ENCODE peak calls at places on chromosomes 6 and 20, in nine cellular contexts. One of them, this sample, is unnamed.
A peak's percentile ranks its signal among the peaks of the same experiment; 100 is the strongest.

GRCh38 chr20:48986899-48987298 is 59.2 kb upstream of the CSE1L start:
- DNase-seq in cardiac muscle cell: peak; percentile 3
- DNase-seq in PC-9: no peak
- DNase-seq in epithelial cell of esophagus: peak; percentile 4
- DNase-seq in fibroblast of lung: no peak
- DNase-seq in glutamatergic neuron: no peak
- DNase-seq in mesothelial cell of epicardium: no peak
- DNase-seq in AG09309: no peak
- DNase-seq in breast epithelium: no peak
- DNase-seq in this sample: no peak

GRCh38 chr20:23614163-23614562 is 8.4 kb upstream of the CST9 start:
- DNase-seq in cardiac muscle cell: no peak
- DNase-seq in PC-9: no peak
- DNase-seq in epithelial cell of esophagus: no peak
- DNase-seq in fibroblast of lung: no peak
- DNase-seq in glutamatergic neuron: no peak
- DNase-seq in mesothelial cell of epicardium: no peak
- DNase-seq in AG09309: no peak
- DNase-seq in breast epithelium: no peak
- DNase-seq in this sample: no peak

GRCh38 chr6:119121367-119121766 is 42.9 kb upstream of the FAM184A start:
- DNase-seq in cardiac muscle cell: no peak
- DNase-seq in PC-9: no peak
- DNase-seq in epithelial cell of esophagus: no peak
- DNase-seq in fibroblast of lung: no peak
- DNase-seq in glutamatergic neuron: no peak
- DNase-seq in mesothelial cell of epicardium: no peak
- DNase-seq in AG09309: no peak
- DNase-seq in breast epithelium: no peak
- DNase-seq in this sample: no peak

GRCh38 chr20:57214427-57214826 is 52.0 kb downstream of the BMP7 start:
- DNase-seq in cardiac muscle cell: no peak
- DNase-seq in PC-9: no peak
- DNase-seq in epithelial cell of esophagus: no peak
- DNase-seq in fibroblast of lung: no peak
- DNase-seq in glutamatergic neuron: no peak
- DNase-seq in mesothelial cell of epicardium: no peak
- DNase-seq in AG09309: no peak
- DNase-seq in breast epithelium: no peak
- DNase-seq in this sample: no peak

GRCh38 chr20:16147916-16148315 is 425.3 kb downstream of the KIF16B start:
- DNase-seq in cardiac muscle cell: no peak
- DNase-seq in PC-9: no peak
- DNase-seq in epithelial cell of esophagus: no peak
- DNase-seq in fibroblast of lung: no peak
- DNase-seq in glutamatergic neuron: no peak
- DNase-seq in mesothelial cell of epicardium: no peak
- DNase-seq in AG09309: no peak
- DNase-seq in breast epithelium: no peak
- DNase-seq in this sample: no peak

GRCh38 chr6:76633259-76633658 is 560.8 kb upstream of the IMPG1 start:
- DNase-seq in cardiac muscle cell: no peak
- DNase-seq in PC-9: no peak
- DNase-seq in epithelial cell of esophagus: no peak
- DNase-seq in fibroblast of lung: no peak
- DNase-seq in glutamatergic neuron: peak; percentile 72
- DNase-seq in mesothelial cell of epicardium: no peak
- DNase-seq in AG09309: no peak
- DNase-seq in breast epithelium: no peak
- DNase-seq in this sample: no peak

GRCh38 chr6:33088258-33088930 is 12.6 kb downstream of the HLA-DPB1 start:
- DNase-seq in cardiac muscle cell: no peak
- DNase-seq in PC-9: no peak
- DNase-seq in epithelial cell of esophagus: peak; percentile 59
- DNase-seq in fibroblast of lung: no peak
- DNase-seq in glutamatergic neuron: no peak
- DNase-seq in mesothelial cell of epicardium: no peak
- DNase-seq in AG09309: no peak
- DNase-seq in breast epithelium: no peak
- DNase-seq in this sample: no peak

GRCh38 chr20:46826343-46826984 is 68.2 kb upstream of the EYA2 start:
- DNase-seq in cardiac muscle cell: no peak
- DNase-seq in PC-9: no peak
- DNase-seq in epithelial cell of esophagus: peak; percentile 13
- DNase-seq in fibroblast of lung: no peak
- DNase-seq in glutamatergic neuron: no peak
- DNase-seq in mesothelial cell of epicardium: no peak
- DNase-seq in AG09309: no peak
- DNase-seq in breast epithelium: no peak
- DNase-seq in this sample: no peak

GRCh38 chr20:59581983-59582679 is 22.2 kb upstream of the PHACTR3 start:
- DNase-seq in cardiac muscle cell: no peak
- DNase-seq in PC-9: no peak
- DNase-seq in epithelial cell of esophagus: no peak
- DNase-seq in fibroblast of lung: no peak
- DNase-seq in glutamatergic neuron: no peak
- DNase-seq in mesothelial cell of epicardium: no peak
- DNase-seq in AG09309: no peak
- DNase-seq in breast epithelium: peak; percentile 5
- DNase-seq in this sample: no peak

GRCh38 chr20:51481311-51481997 is 61.1 kb downstream of the NFATC2 start:
- DNase-seq in cardiac muscle cell: no peak
- DNase-seq in PC-9: no peak
- DNase-seq in epithelial cell of esophagus: peak; percentile 26
- DNase-seq in fibroblast of lung: no peak
- DNase-seq in glutamatergic neuron: no peak
- DNase-seq in mesothelial cell of epicardium: no peak
- DNase-seq in AG09309: no peak
- DNase-seq in breast epithelium: no peak
- DNase-seq in this sample: no peak

GRCh38 chr20:50488236-50488806 is 21.9 kb upstream of the PTPN1 start:
- DNase-seq in cardiac muscle cell: no peak
- DNase-seq in PC-9: no peak
- DNase-seq in epithelial cell of esophagus: no peak
- DNase-seq in fibroblast of lung: no peak
- DNase-seq in glutamatergic neuron: no peak
- DNase-seq in mesothelial cell of epicardium: no peak
- DNase-seq in AG09309: no peak
- DNase-seq in breast epithelium: no peak
- DNase-seq in this sample: no peak

GRCh38 chr20:43925786-43926185 is 11.1 kb downstream of the TOX2 start:
- DNase-seq in cardiac muscle cell: peak; percentile 64
- DNase-seq in PC-9: no peak
- DNase-seq in epithelial cell of esophagus: peak; percentile 34
- DNase-seq in fibroblast of lung: peak; percentile 66
- DNase-seq in glutamatergic neuron: no peak
- DNase-seq in mesothelial cell of epicardium: no peak
- DNase-seq in AG09309: no peak
- DNase-seq in breast epithelium: no peak
- DNase-seq in this sample: no peak

GRCh38 chr6:6521961-6522360 is 66.6 kb upstream of the LY86 start:
- DNase-seq in cardiac muscle cell: no peak
- DNase-seq in PC-9: no peak
- DNase-seq in epithelial cell of esophagus: no peak
- DNase-seq in fibroblast of lung: no peak
- DNase-seq in glutamatergic neuron: no peak
- DNase-seq in mesothelial cell of epicardium: no peak
- DNase-seq in AG09309: no peak
- DNase-seq in breast epithelium: no peak
- DNase-seq in this sample: no peak

GRCh38 chr6:90082847-90083246 is 188.6 kb downstream of the GJA10 start:
- DNase-seq in cardiac muscle cell: no peak
- DNase-seq in PC-9: no peak
- DNase-seq in epithelial cell of esophagus: no peak
- DNase-seq in fibroblast of lung: peak; percentile 22
- DNase-seq in glutamatergic neuron: no peak
- DNase-seq in mesothelial cell of epicardium: no peak
- DNase-seq in AG09309: no peak
- DNase-seq in breast epithelium: no peak
- DNase-seq in this sample: no peak
- TF ChIP-seq CTCF in cardiac muscle cell: no peak
- TF ChIP-seq CTCF in PC-9: no peak
- TF ChIP-seq CTCF in epithelial cell of esophagus: peak; percentile 13
- TF ChIP-seq CTCF in fibroblast of lung: no peak
- TF ChIP-seq CTCF in glutamatergic neuron: no peak
- TF ChIP-seq CTCF in mesothelial cell of epicardium: no peak
- TF ChIP-seq CTCF in AG09309: no peak
- TF ChIP-seq CTCF in breast epithelium: no peak
- TF ChIP-seq CTCF in this sample: no peak

DNA sequence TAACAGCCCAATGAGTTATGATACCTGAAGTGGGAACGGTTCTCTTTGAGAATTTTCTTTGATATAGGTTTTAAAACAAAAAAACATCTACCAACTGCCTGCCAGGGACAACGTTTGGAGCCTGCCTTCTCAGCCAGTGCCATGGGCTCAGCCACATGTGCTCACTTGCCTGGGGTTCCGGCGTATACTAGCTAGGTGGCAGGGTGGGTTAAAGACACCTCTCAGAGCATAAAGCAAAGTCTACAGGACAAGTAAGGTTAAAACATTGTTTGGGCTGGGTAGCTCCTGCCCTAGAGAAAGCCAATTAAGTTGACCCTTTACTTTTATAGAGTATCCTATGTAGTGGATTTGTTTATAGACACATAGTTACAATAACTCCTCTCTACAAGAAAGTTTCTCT is 38.0 kb upstream of the SCGN start:
- DNase-seq in cardiac muscle cell: no peak
- DNase-seq in PC-9: no peak
- DNase-seq in epithelial cell of esophagus: no peak
- DNase-seq in fibroblast of lung: no peak
- DNase-seq in glutamatergic neuron: no peak
- DNase-seq in mesothelial cell of epicardium: no peak
- DNase-seq in AG09309: no peak
- DNase-seq in breast epithelium: no peak
- DNase-seq in this sample: no peak
- TF ChIP-seq CTCF in cardiac muscle cell: no peak
- TF ChIP-seq CTCF in PC-9: no peak
- TF ChIP-seq CTCF in epithelial cell of esophagus: no peak
- TF ChIP-seq CTCF in fibroblast of lung: no peak
- TF ChIP-seq CTCF in glutamatergic neuron: no peak
- TF ChIP-seq CTCF in mesothelial cell of epicardium: no peak
- TF ChIP-seq CTCF in AG09309: no peak
- TF ChIP-seq CTCF in breast epithelium: no peak
- TF ChIP-seq CTCF in this sample: no peak

DNA sequence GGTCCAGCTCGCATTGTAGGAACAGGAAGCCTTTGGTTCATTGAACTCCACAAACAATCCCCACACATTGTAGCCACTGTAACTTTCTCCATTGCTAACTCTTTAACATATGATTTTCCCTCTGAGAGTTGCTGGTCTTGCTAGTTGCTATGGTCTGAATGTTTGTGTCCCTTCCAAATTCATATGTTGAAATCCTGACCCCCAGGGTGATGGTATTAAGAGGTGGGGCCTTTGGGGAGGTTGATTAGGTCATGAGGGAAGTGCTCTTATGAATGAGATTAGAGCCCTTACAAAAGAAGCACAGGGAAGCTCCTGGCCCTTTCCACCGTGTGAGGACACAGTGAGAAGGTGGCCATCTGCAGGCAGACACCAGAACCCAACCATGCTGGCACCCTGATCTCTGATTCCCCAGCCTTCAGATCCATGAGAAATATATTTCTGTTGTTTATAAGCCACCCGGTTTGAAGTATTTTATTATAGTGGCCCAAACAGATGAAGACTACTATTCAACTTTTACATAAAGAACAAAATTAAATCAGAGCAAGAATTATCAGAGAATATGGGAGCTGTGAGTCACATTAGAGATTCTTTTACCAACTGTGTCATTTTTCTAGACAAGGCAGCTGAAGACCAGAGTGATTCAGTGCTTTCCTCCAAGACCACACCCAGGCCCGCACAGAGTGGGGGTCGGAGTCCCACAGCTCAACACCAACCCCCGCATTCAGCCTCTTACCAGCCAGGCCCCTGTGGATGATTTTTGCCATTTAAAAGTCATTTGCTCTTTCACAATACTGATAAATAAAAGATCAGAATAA is 143.0 kb downstream of the SAMD5 start:
- DNase-seq in cardiac muscle cell: peak; percentile 59
- DNase-seq in PC-9: no peak
- DNase-seq in epithelial cell of esophagus: peak; percentile 7
- DNase-seq in fibroblast of lung: peak; percentile 82
- DNase-seq in glutamatergic neuron: no peak
- DNase-seq in mesothelial cell of epicardium: no peak
- DNase-seq in AG09309: no peak
- DNase-seq in breast epithelium: no peak
- DNase-seq in this sample: no peak
- TF ChIP-seq CTCF in cardiac muscle cell: peak; percentile 4
- TF ChIP-seq CTCF in PC-9: no peak
- TF ChIP-seq CTCF in epithelial cell of esophagus: peak; percentile 25
- TF ChIP-seq CTCF in fibroblast of lung: no peak
- TF ChIP-seq CTCF in glutamatergic neuron: no peak
- TF ChIP-seq CTCF in mesothelial cell of epicardium: no peak
- TF ChIP-seq CTCF in AG09309: peak; percentile 42
- TF ChIP-seq CTCF in breast epithelium: no peak
- TF ChIP-seq CTCF in this sample: no peak

GRCh38 chr6:151443449-151443848 is 8.5 kb downstream of the RMND1 start:
- DNase-seq in cardiac muscle cell: no peak
- DNase-seq in PC-9: no peak
- DNase-seq in epithelial cell of esophagus: no peak
- DNase-seq in fibroblast of lung: no peak
- DNase-seq in glutamatergic neuron: no peak
- DNase-seq in mesothelial cell of epicardium: no peak
- DNase-seq in AG09309: no peak
- DNase-seq in breast epithelium: no peak
- DNase-seq in this sample: no peak

GRCh38 chr6:151442359-151442758 is 9.6 kb downstream of the RMND1 start:
- DNase-seq in cardiac muscle cell: no peak
- DNase-seq in PC-9: no peak
- DNase-seq in epithelial cell of esophagus: no peak
- DNase-seq in fibroblast of lung: no peak
- DNase-seq in glutamatergic neuron: no peak
- DNase-seq in mesothelial cell of epicardium: no peak
- DNase-seq in AG09309: no peak
- DNase-seq in breast epithelium: no peak
- DNase-seq in this sample: no peak

GRCh38 chr6:151441390-151442166 is 10.3 kb downstream of the RMND1 start:
- DNase-seq in cardiac muscle cell: no peak
- DNase-seq in PC-9: no peak
- DNase-seq in epithelial cell of esophagus: no peak
- DNase-seq in fibroblast of lung: no peak
- DNase-seq in glutamatergic neuron: no peak
- DNase-seq in mesothelial cell of epicardium: no peak
- DNase-seq in AG09309: no peak
- DNase-seq in breast epithelium: no peak
- DNase-seq in this sample: no peak

GRCh38 chr6:151440498-151440897 is 11.4 kb downstream of the RMND1 start:
- DNase-seq in cardiac muscle cell: no peak
- DNase-seq in PC-9: no peak
- DNase-seq in epithelial cell of esophagus: no peak
- DNase-seq in fibroblast of lung: no peak
- DNase-seq in glutamatergic neuron: no peak
- DNase-seq in mesothelial cell of epicardium: no peak
- DNase-seq in AG09309: no peak
- DNase-seq in breast epithelium: no peak
- DNase-seq in this sample: no peak

DNA sequence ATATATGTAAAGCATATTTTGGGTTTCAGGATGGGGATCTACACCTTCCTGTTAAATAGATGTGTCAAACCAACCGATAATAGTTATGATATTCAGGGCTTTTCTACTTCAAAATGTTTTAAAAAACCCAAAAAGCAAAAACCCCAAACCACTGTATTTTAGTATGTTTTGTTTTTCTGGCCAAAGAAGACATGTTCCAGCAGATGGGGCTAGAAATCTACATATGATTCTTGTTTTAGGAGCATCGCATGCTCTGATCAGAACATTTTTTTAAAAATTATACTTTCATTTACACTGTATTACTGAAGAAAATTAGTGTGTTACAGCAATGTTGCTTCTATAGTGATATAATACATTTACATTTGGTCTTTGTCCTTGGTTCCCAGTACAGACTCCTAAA is 11.0 kb downstream of the RMND1 start:
- DNase-seq in cardiac muscle cell: peak; percentile 60
- DNase-seq in PC-9: no peak
- DNase-seq in epithelial cell of esophagus: peak; percentile 15
- DNase-seq in fibroblast of lung: peak; percentile 70
- DNase-seq in glutamatergic neuron: no peak
- DNase-seq in mesothelial cell of epicardium: no peak
- DNase-seq in AG09309: no peak
- DNase-seq in breast epithelium: no peak
- DNase-seq in this sample: no peak
- TF ChIP-seq CTCF in cardiac muscle cell: peak; percentile 50
- TF ChIP-seq CTCF in PC-9: no peak
- TF ChIP-seq CTCF in epithelial cell of esophagus: peak; percentile 19
- TF ChIP-seq CTCF in fibroblast of lung: peak; percentile 46
- TF ChIP-seq CTCF in glutamatergic neuron: no peak
- TF ChIP-seq CTCF in mesothelial cell of epicardium: no peak
- TF ChIP-seq CTCF in AG09309: peak; percentile 52
- TF ChIP-seq CTCF in breast epithelium: peak; percentile 18
- TF ChIP-seq CTCF in this sample: no peak

This sample was measured in activated B cell treated with CpG ODN at 0.5 μM for 24 hours.